ENCODE peak calls at places on chromosomes 11 and 22, in six cellular contexts. N is left ventricle myocardium superior; U is body of pancreas; C is right cardiac atrium; Z is activated CD8-positive, alpha-beta memory T cell treated with anti-CD3 and anti-CD28 coated beads, Interleukin-2, amount 10 ng/mL, durations not matched to agents 7 days and 5 days; W is stimulated activated naive B cell treated with anti-CD40 and anti-IgM and Interleukin-4, amounts not matched to agents 10 μg/mL and 1 μg/mL and 100 μg/mL, for 72 hours. H is an unnamed sample.

GRCh38 chr11:57320067-57320718 is 4.6 kb downstream of the TNKS1BP1 start:
- ATAC-seq in W (no peak), C (no peak), U (no peak), N (no peak), Z (no peak), H (no peak)

GRCh38 chr11:63761870-63762661 is 6.5 kb downstream of the ZFTA start:
- ATAC-seq in N (no peak), Z (no peak), C (peak; percentile 4), W (no peak), U (no peak), H (no peak)

GRCh38 chr11:10302744-10303557 is 1.9 kb upstream of the ADM start:
- ATAC-seq in W (peak; percentile 9), N (peak; percentile 50), U (peak; percentile 38), C (peak; percentile 56), Z (peak; percentile 50), H (peak; percentile 37)

GRCh38 chr11:12981879-12982531 is 27.1 kb upstream of the RASSF10 start:
- ATAC-seq in U (no peak), N (no peak), W (no peak), C (no peak), Z (no peak), H (no peak)

GRCh38 chr11:10695821-10696220 is 2.3 kb upstream of the IRAG1 start:
- ATAC-seq in N (no peak), C (no peak), Z (no peak), U (no peak), W (no peak), H (no peak)

GRCh38 chr11:65615950-65616574 is 486 bp downstream of the PCNX3 start:
- ATAC-seq in N (peak; percentile 0), Z (peak; percentile 1), C (peak; percentile 0), W (peak; percentile 2), U (no peak), H (peak; percentile 16)

GRCh38 chr11:130473056-130473794 is 24.8 kb downstream of the ADAMTS15 start:
- ATAC-seq in Z (no peak), C (no peak), W (no peak), N (no peak), U (no peak), H (no peak)

GRCh38 chr11:129766858-129767604 is 48.6 kb upstream of the TMEM45B start:
- ATAC-seq in Z (peak; percentile 51), U (no peak), C (no peak), W (no peak), N (no peak), H (peak; percentile 20)

GRCh38 chr11:126495806-126496205 is 140.3 kb downstream of the ST3GAL4 start:
- ATAC-seq in W (no peak), C (no peak), U (no peak), Z (no peak), N (no peak), H (no peak)

GRCh38 chr22:17130199-17130598 is 9.0 kb upstream of the TMEM121B start:
- ATAC-seq in W (peak; percentile 69), Z (no peak), U (no peak), C (no peak), N (no peak), H (no peak)